ENCODE peak calls at places on chromosomes 12 and 14, in five cellular contexts. One of them, this sample, is unnamed.

GRCh38 chr12:47755655-47756562 is 2.8 kb downstream of the RAPGEF3 start:
- DNase-seq in naive thymus-derived CD8-positive, alpha-beta T cell: no peak
- DNase-seq in effector memory CD4-positive, alpha-beta T cell: peak; percentile 12
- DNase-seq in ovary: no peak
- DNase-seq in HTR-8/SVneo: no peak
- DNase-seq in this sample: no peak

GRCh38 chr12:109476807-109477184 is 304 bp downstream of the KCTD10 start:
- DNase-seq in naive thymus-derived CD8-positive, alpha-beta T cell: no peak
- DNase-seq in effector memory CD4-positive, alpha-beta T cell: no peak
- DNase-seq in HTR-8/SVneo: no peak
- DNase-seq in ovary: no peak
- DNase-seq in this sample: no peak

GRCh38 chr12:113267621-113268020 is 46.4 kb downstream of the TPCN1 start:
- DNase-seq in HTR-8/SVneo: no peak
- DNase-seq in naive thymus-derived CD8-positive, alpha-beta T cell: no peak
- DNase-seq in effector memory CD4-positive, alpha-beta T cell: no peak
- DNase-seq in ovary: no peak
- DNase-seq in this sample: no peak

GRCh38 chr14:32364941-32365340 is 35.8 kb downstream of the AKAP6 start:
- DNase-seq in naive thymus-derived CD8-positive, alpha-beta T cell: no peak
- DNase-seq in HTR-8/SVneo: no peak
- DNase-seq in ovary: no peak
- DNase-seq in effector memory CD4-positive, alpha-beta T cell: no peak
- DNase-seq in this sample: no peak

GRCh38 chr14:88535813-88536212 is 19.0 kb downstream of the PTPN21 start:
- DNase-seq in effector memory CD4-positive, alpha-beta T cell: no peak
- DNase-seq in ovary: no peak
- DNase-seq in naive thymus-derived CD8-positive, alpha-beta T cell: no peak
- DNase-seq in HTR-8/SVneo: no peak
- DNase-seq in this sample: no peak

GRCh38 chr12:79371226-79371625 is 319.5 kb downstream of the PAWR start:
- DNase-seq in naive thymus-derived CD8-positive, alpha-beta T cell: no peak
- DNase-seq in ovary: no peak
- DNase-seq in HTR-8/SVneo: no peak
- DNase-seq in effector memory CD4-positive, alpha-beta T cell: no peak
- DNase-seq in this sample: no peak

GRCh38 chr14:74892745-74893144 is 11.0 kb downstream of the DLST start:
- DNase-seq in effector memory CD4-positive, alpha-beta T cell: no peak
- DNase-seq in HTR-8/SVneo: no peak
- DNase-seq in ovary: no peak
- DNase-seq in naive thymus-derived CD8-positive, alpha-beta T cell: no peak
- DNase-seq in this sample: no peak

GRCh38 chr12:39919790-39920189 is 186.1 kb downstream of the SLC2A13 start:
- DNase-seq in effector memory CD4-positive, alpha-beta T cell: no peak
- DNase-seq in naive thymus-derived CD8-positive, alpha-beta T cell: no peak
- DNase-seq in ovary: no peak
- DNase-seq in HTR-8/SVneo: no peak
- DNase-seq in this sample: no peak

GRCh38 chr12:47112679-47113078 is 32.9 kb upstream of the AMIGO2 start:
- DNase-seq in ovary: no peak
- DNase-seq in naive thymus-derived CD8-positive, alpha-beta T cell: no peak
- DNase-seq in effector memory CD4-positive, alpha-beta T cell: no peak
- DNase-seq in HTR-8/SVneo: no peak
- DNase-seq in this sample: no peak

GRCh38 chr12:96220902-96221301 is 26.7 kb downstream of the ELK3 start:
- DNase-seq in ovary: no peak
- DNase-seq in HTR-8/SVneo: no peak
- DNase-seq in naive thymus-derived CD8-positive, alpha-beta T cell: no peak
- DNase-seq in effector memory CD4-positive, alpha-beta T cell: no peak
- DNase-seq in this sample: no peak

GRCh38 chr12:560666-561065 is 100.9 kb downstream of the B4GALNT3 start:
- DNase-seq in effector memory CD4-positive, alpha-beta T cell: no peak
- DNase-seq in HTR-8/SVneo: no peak
- DNase-seq in naive thymus-derived CD8-positive, alpha-beta T cell: no peak
- DNase-seq in ovary: no peak
- DNase-seq in this sample: no peak

This sample was measured in SJSA1.